ENCODE peak calls at places on chromosomes 13 and 19, in five cellular contexts. U, F, X, L and S are unnamed samples.
A peak's percentile ranks its signal among the peaks of the same experiment; 100 is the strongest.

GRCh38 chr13:22210134-22210930 is 539.5 kb downstream of the FGF9 start:
- DNase-seq in L (no peak), X (no peak), U (no peak), F (no peak), S (no peak)

GRCh38 chr13:84609716-84610115 is 727.4 kb upstream of the SLITRK1 start:
- DNase-seq in L (no peak), F (no peak), X (no peak), U (no peak), S (no peak)

GRCh38 chr19:7098096-7098495 is 28.6 kb downstream of the ZNF557 start:
- DNase-seq in U (no peak), F (no peak), L (no peak), X (no peak), S (no peak)

GRCh38 chr13:44576396-44577235 is 486 bp upstream of the TSC22D1 start:
- DNase-seq in X (peak; percentile 38), L (no peak), U (peak; percentile 26), F (no peak), S (no peak)

GRCh38 chr13:46495066-46495465 is 57.9 kb upstream of the LRCH1 start:
- DNase-seq in U (no peak), L (no peak), X (no peak), F (no peak), S (no peak)

GRCh38 chr13:48476215-48476614 is 56.7 kb downstream of the RCBTB2 start:
- DNase-seq in X (no peak), U (no peak), L (no peak), F (no peak), S (no peak)

GRCh38 chr13:67554296-67554695 is 324.2 kb upstream of the PCDH9 start:
- DNase-seq in U (no peak), L (no peak), X (no peak), F (no peak), S (no peak)

GRCh38 chr13:112444001-112444311 is 67.8 kb downstream of the SPACA7 start:
- DNase-seq in U (no peak), X (peak; percentile 79), F (no peak), L (peak; percentile 64), S (peak; percentile 54)

GRCh38 chr19:18417250-18418033 is 1.8 kb upstream of the SSBP4 start:
- DNase-seq in L (peak; percentile 91), U (no peak), F (peak; percentile 63), X (peak; percentile 67), S (no peak)

GRCh38 chr19:29255006-29255405 is 42.1 kb upstream of the UQCRFS1 start:
- DNase-seq in F (no peak), L (peak; percentile 31), X (no peak), U (no peak), S (no peak)

GRCh38 chr13:81487151-81487550 is 1146.2 kb upstream of the SPRY2 start:
- DNase-seq in U (no peak), L (no peak), X (peak; percentile 29), F (no peak), S (no peak)

GRCh38 chr13:36919833-36920611 is at the start of gene SMAD9:
- DNase-seq in X (peak; percentile 57), L (no peak), U (no peak), F (peak; percentile 70), S (no peak)

GRCh38 chr13:106796280-106797047 is 228.5 kb upstream of the ARGLU1 start:
- DNase-seq in U (no peak), F (no peak), X (peak; percentile 51), L (no peak), S (no peak)

GRCh38 chr13:32720026-32720425 is 133.8 kb downstream of the PDS5B start:
- DNase-seq in U (no peak), L (no peak), X (no peak), F (no peak), S (no peak)

GRCh38 chr13:98289339-98289935 is 112.4 kb upstream of the RNF113B start:
- DNase-seq in L (no peak), X (no peak), U (no peak), F (no peak), S (no peak)

GRCh38 chr19:15444505-15445226 is 5.1 kb downstream of the WIZ start:
- DNase-seq in X (no peak), L (no peak), F (no peak), U (no peak), S (no peak)

GRCh38 chr13:65825039-65825438 is 1405.1 kb downstream of the PCDH9 start:
- DNase-seq in U (no peak), L (no peak), X (no peak), F (no peak), S (no peak)

GRCh38 chr13:72463561-72463960 is 263.9 kb downstream of the MZT1 start:
- DNase-seq in L (no peak), F (no peak), X (no peak), U (no peak), S (no peak)

GRCh38 chr13:30078059-30078458 is 227.6 kb upstream of the UBL3 start:
- DNase-seq in U (no peak), L (no peak), F (no peak), X (no peak), S (no peak)

GRCh38 chr13:43057653-43058317 is 34.4 kb downstream of the DNAJC15 start:
- DNase-seq in F (no peak), X (no peak), L (no peak), U (peak; percentile 2), S (no peak)

GRCh38 chr13:90717451-90717936 is 630.0 kb upstream of the MIR17HG start:
- DNase-seq in F (no peak), L (no peak), U (no peak), X (peak; percentile 72), S (no peak)

GRCh38 chr13:50068508-50068907 is 53.3 kb downstream of the KCNRG start:
- DNase-seq in X (no peak), U (no peak), L (no peak), F (no peak), S (no peak)

GRCh38 chr19:49591731-49592485 is 926 bp downstream of the PRR12 start:
- DNase-seq in U (peak; percentile 34), X (no peak), L (no peak), F (no peak), S (peak; percentile 53)

GRCh38 chr19:14495678-14496028 is 274 bp downstream of the GIPC1 start:
- DNase-seq in F (no peak), U (no peak), X (no peak), L (no peak), S (no peak)

GRCh38 chr19:574658-575526 is 2.5 kb downstream of the BSG start:
- DNase-seq in F (no peak), L (no peak), X (no peak), U (no peak), S (peak; percentile 60)

GRCh38 chr13:113777311-113778260 is 18.6 kb downstream of the TMEM255B start:
- DNase-seq in X (peak; percentile 60), L (no peak), F (no peak), U (no peak), S (no peak)

GRCh38 chr13:37129867-37130266 is 24.4 kb upstream of the CSNK1A1L start:
- DNase-seq in L (no peak), U (no peak), F (no peak), X (no peak), S (no peak)

GRCh38 chr13:114116734-114117133 is 15.7 kb downstream of the RASA3 start:
- DNase-seq in U (no peak), X (no peak), L (no peak), F (no peak), S (no peak)

GRCh38 chr19:43524922-43525835 is 1.8 kb downstream of the ETHE1 start:
- DNase-seq in U (no peak), L (peak; percentile 81), X (no peak), F (peak; percentile 31), S (no peak)

GRCh38 chr19:56423985-56424353 is 19.8 kb downstream of the ZNF583 start:
- DNase-seq in F (no peak), U (no peak), L (no peak), X (no peak), S (no peak)
- H3K27ac ChIP-seq in F (no peak overlapping the region), U (no peak overlapping the region), L (no peak overlapping the region), X (no peak overlapping the region), S (no peak overlapping the region)

DNA sequence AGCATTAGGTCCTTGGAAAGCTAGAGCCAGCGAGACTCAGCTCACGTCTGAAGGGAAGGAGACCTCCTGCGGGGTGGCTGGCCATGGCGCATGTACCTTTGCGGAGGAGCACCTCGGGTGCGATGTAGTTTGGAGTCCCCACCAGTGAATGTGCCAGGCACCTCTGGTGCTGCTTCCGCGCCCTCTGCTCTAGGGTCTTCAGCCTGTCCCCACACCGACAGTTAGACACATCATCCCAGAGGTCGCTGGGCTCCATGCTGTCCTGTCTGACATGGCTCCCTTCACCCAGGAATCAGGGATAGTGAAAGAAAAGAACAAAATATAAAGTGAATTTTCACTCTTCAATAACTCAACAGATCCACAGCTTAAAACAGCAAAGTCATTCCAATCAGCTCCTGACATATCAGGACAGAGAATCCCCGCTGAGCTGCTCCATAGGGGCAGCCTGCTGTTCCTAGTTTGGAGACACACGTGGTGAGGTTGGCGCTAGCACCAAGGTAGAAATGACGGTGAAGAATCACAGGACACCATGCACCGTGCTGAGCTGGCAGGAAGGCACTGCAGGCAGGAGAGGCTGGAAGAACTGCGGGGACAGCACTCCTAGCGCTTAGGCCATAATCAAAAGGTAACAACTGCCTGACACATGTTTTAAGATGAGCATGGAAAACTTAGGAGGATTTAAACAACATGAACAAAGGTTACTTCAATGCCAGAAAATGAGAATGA is 79.0 kb upstream of the XPO4 start:
- DNase-seq in F (no peak), X (no peak), L (no peak), U (no peak), S (no peak)
- H3K27ac ChIP-seq in F (no peak overlapping the region), X (no peak overlapping the region), L (no peak overlapping the region), U (no peak overlapping the region), S (no peak overlapping the region)

GRCh38 chr13:40961224-40961623 is 57.9 kb downstream of the ELF1 start:
- DNase-seq in F (no peak), X (no peak), L (no peak), U (no peak), S (no peak)
- H3K27ac ChIP-seq in F (no peak overlapping the region), X (no peak overlapping the region), L (no peak overlapping the region), U (no peak overlapping the region), S (no peak overlapping the region)

GRCh38 chr19:55581145-55581827 is 638 bp upstream of the ZNF579 start:
- DNase-seq in L (no peak), U (no peak), X (no peak), F (no peak), S (no peak)

GRCh38 chr19:55585658-55586339 is 5.2 kb upstream of the ZNF579 start:
- DNase-seq in F (peak; percentile 36), U (no peak), L (no peak), X (peak; percentile 84), S (peak; percentile 29)

GRCh38 chr19:55586976-55587668 is 6.5 kb upstream of the ZNF579 start:
- DNase-seq in F (peak; percentile 90), U (peak; percentile 87), L (peak; percentile 89), X (peak; percentile 94), S (peak; percentile 72)

GRCh38 chr19:55581828-55582223 is 1.2 kb upstream of the ZNF579 start:
- DNase-seq in F (no peak), L (no peak), X (no peak), U (no peak), S (no peak)

DNA sequence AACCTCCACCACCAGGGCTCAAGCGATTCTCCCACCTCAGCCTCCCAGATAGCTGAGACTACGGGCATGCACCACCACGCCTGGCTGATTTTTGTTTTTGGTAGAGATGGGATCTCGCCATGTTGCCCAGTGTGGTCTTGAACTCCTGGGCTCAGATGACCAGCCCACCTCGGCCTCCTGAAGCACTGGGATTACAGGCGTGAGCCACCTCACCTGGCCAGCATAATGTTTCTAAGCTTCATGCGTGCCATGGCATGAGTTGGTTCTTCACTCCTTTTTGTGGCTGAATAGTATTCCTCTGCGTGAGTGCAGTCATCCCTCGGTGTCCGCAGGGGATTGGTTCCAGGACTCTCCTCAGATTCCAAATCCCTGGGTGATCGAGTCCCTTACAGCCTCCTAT is 4.2 kb upstream of the ZNF579 start:
- DNase-seq in U (no peak), F (no peak), L (no peak), X (no peak), S (no peak)
- H3K27ac ChIP-seq in U (no peak overlapping the region), F (no peak overlapping the region), L (no peak overlapping the region), X (peak overlapping the region; percentile 44), S (no peak overlapping the region)